ENCODE peak calls at places on chromosomes 3 and 15, in four cellular contexts. S is right atrium auricular region, T is choroid plexus epithelial cell, Q is fibroblast of villous mesenchyme. U is an unnamed sample.

GRCh38 chr3:61371123-61371522 is 119.9 kb upstream of the FHIT start:
- DNase-seq in T (peak; percentile 15), Q (peak; percentile 3), S (no peak), U (no peak)

GRCh38 chr15:35979608-35980007 is 433.6 kb upstream of the DPH6 start:
- DNase-seq in T (peak; percentile 38), S (no peak), Q (no peak), U (no peak)

GRCh38 chr3:85760342-85760741 is 801.6 kb downstream of the CADM2 start:
- DNase-seq in Q (no peak), S (no peak), T (peak; percentile 9), U (no peak)

GRCh38 chr3:149009732-149010131 is 18.4 kb downstream of the GYG1 start:
- DNase-seq in T (peak; percentile 54), Q (no peak), S (no peak), U (no peak)

GRCh38 chr3:128950223-128950938 is 43.5 kb downstream of the CFAP92 start:
- DNase-seq in T (peak; percentile 77), Q (peak; percentile 36), S (no peak), U (no peak)

GRCh38 chr3:24259901-24260512 is 234.6 kb downstream of the THRB start:
- DNase-seq in Q (peak; percentile 56), T (peak; percentile 72), S (no peak), U (no peak)

GRCh38 chr15:68691667-68692066 is 112.9 kb downstream of the CORO2B start:
- DNase-seq in T (no peak), Q (no peak), S (no peak), U (no peak)

GRCh38 chr3:196789773-196790419 is 50.2 kb downstream of the PAK2 start:
- DNase-seq in T (no peak), Q (no peak), S (no peak), U (no peak)

GRCh38 chr3:72678892-72679291 is 169.4 kb downstream of the SHQ1 start:
- DNase-seq in S (no peak), T (no peak), Q (no peak), U (no peak)

GRCh38 chr3:45507820-45508317 is 86.7 kb upstream of the LIMD1 start:
- DNase-seq in T (peak; percentile 94), Q (peak; percentile 93), S (no peak), U (no peak)

GRCh38 chr15:71333839-71334238 is 218.6 kb downstream of the THSD4 start:
- DNase-seq in Q (peak; percentile 89), T (peak; percentile 90), S (no peak), U (no peak)

GRCh38 chr3:71226565-71227281 is 356.8 kb downstream of the FOXP1 start:
- DNase-seq in Q (peak; percentile 11), T (no peak), S (no peak), U (no peak)

GRCh38 chr3:156448300-156448699 is 106.6 kb downstream of the SSR3 start:
- DNase-seq in Q (peak; percentile 51), T (peak; percentile 79), S (no peak), U (no peak)

GRCh38 chr3:45135959-45136358 is 10.2 kb downstream of the CDCP1 start:
- DNase-seq in Q (peak; percentile 47), S (no peak), T (peak; percentile 55), U (no peak)

GRCh38 chr15:89104172-89104564 is 15.9 kb downstream of the ABHD2 start:
- DNase-seq in T (peak; percentile 69), Q (peak; percentile 72), S (no peak), U (no peak)

GRCh38 chr3:113678773-113679172 is 17.7 kb downstream of the USF3 start:
- DNase-seq in T (no peak), Q (no peak), S (no peak), U (no peak)

GRCh38 chr15:49900036-49900435 is 219.0 kb downstream of the ATP8B4 start:
- DNase-seq in Q (peak; percentile 83), T (peak; percentile 52), S (no peak), U (no peak)

GRCh38 chr3:17500618-17501017 is 241.8 kb downstream of the TBC1D5 start:
- DNase-seq in S (no peak), Q (no peak), T (peak; percentile 38), U (no peak)

GRCh38 chr3:34012102-34012461 is 213.7 kb downstream of the PDCD6IP start:
- DNase-seq in S (no peak), T (peak; percentile 98), Q (peak; percentile 88), U (peak; percentile 88)

GRCh38 chr15:80991446-80991845 is 1.8 kb upstream of the MESD start:
- DNase-seq in Q (peak; percentile 87), T (peak; percentile 72), S (peak; percentile 83), U (no peak)

GRCh38 chr3:126781889-126782491 is 78.0 kb downstream of the CHCHD6 start:
- DNase-seq in Q (peak; percentile 81), S (no peak), T (peak; percentile 6), U (peak; percentile 57)

GRCh38 chr15:89615135-89615534 is 39.9 kb downstream of the TICRR start:
- DNase-seq in Q (no peak), S (no peak), T (no peak), U (no peak)

GRCh38 chr3:72675243-72675642 is 173.0 kb downstream of the SHQ1 start:
- DNase-seq in T (no peak), Q (no peak), S (no peak), U (no peak)

GRCh38 chr3:141561426-141562034 is 74.7 kb downstream of the RASA2 start:
- DNase-seq in T (peak; percentile 87), Q (peak; percentile 83), S (no peak), U (peak; percentile 25)

GRCh38 chr3:129316121-129317013 is 37.7 kb downstream of the HMCES start:
- DNase-seq in T (peak; percentile 88), Q (peak; percentile 82), S (peak; percentile 93), U (peak; percentile 26)

GRCh38 chr15:58583171-58583908 is 151.5 kb downstream of the LIPC start:
- DNase-seq in T (no peak), Q (no peak), S (no peak), U (no peak)

GRCh38 chr15:43209059-43209824 is 11.6 kb downstream of the EPB42 start:
- DNase-seq in Q (peak; percentile 16), S (no peak), T (peak; percentile 36), U (no peak)

GRCh38 chr3:16668776-16669545 is 63.7 kb upstream of the DAZL start:
- DNase-seq in S (no peak), Q (no peak), T (no peak), U (no peak)

GRCh38 chr3:21237638-21238037 is 513.4 kb downstream of the ZNF385D start:
- DNase-seq in S (no peak), T (no peak), Q (no peak), U (no peak)

GRCh38 chr3:160963949-160964348 is 141.2 kb downstream of the B3GALNT1 start:
- DNase-seq in S (no peak), Q (no peak), T (no peak), U (no peak)

GRCh38 chr3:187314176-187314575 is 22.6 kb upstream of the MASP1 start:
- DNase-seq in T (no peak), S (no peak), Q (peak; percentile 40), U (no peak)

GRCh38 chr3:13812039-13812438 is 67.8 kb downstream of the WNT7A start:
- DNase-seq in S (no peak), T (no peak), Q (no peak), U (no peak)

GRCh38 chr3:37024092-37024491 is 30.8 kb downstream of the MLH1 start:
- DNase-seq in Q (peak; percentile 29), T (peak; percentile 53), S (no peak), U (no peak)

GRCh38 chr3:149077638-149078037 is 8.7 kb downstream of the HLTF start:
- DNase-seq in S (no peak), Q (peak; percentile 85), T (peak; percentile 89), U (no peak)

GRCh38 chr3:76065975-76066374 is 280.6 kb upstream of the ZNF717 start:
- DNase-seq in Q (no peak), S (no peak), T (peak; percentile 48), U (no peak)

GRCh38 chr3:23249961-23250360 is 46.8 kb downstream of the UBE2E2 start:
- DNase-seq in T (no peak), S (no peak), Q (no peak), U (no peak)

GRCh38 chr15:79432345-79433311 is 492 bp downstream of the MINAR1 start:
- DNase-seq in Q (no peak), S (no peak), T (peak; percentile 15), U (no peak)
- H3K4me3 ChIP-seq in Q (peak overlapping the region; percentile 43), S (peak overlapping the region; percentile 50), T (peak overlapping the region; percentile 56), U (peak overlapping the region; percentile 33)

GRCh38 chr15:85793641-85794597 is 806 bp downstream of the KLHL25 start:
- DNase-seq in T (peak; percentile 30), Q (peak; percentile 35), S (no peak), U (no peak)

GRCh38 chr15:85795320-85795668 is 569 bp upstream of the KLHL25 start:
- DNase-seq in S (no peak), Q (no peak), T (no peak), U (no peak)

GRCh38 chr15:85794598-85795319 is at the start of gene KLHL25:
- DNase-seq in T (peak; percentile 95), Q (peak; percentile 95), S (peak; percentile 96), U (no peak)

GRCh38 chr15:85792872-85793621 is 1.7 kb downstream of the KLHL25 start:
- DNase-seq in T (no peak), S (no peak), Q (no peak), U (no peak)

GRCh38 chr15:85795669-85796305 is 1.1 kb upstream of the KLHL25 start:
- DNase-seq in T (no peak), S (no peak), Q (no peak), U (no peak)
- H3K4me3 ChIP-seq in T (no peak overlapping the region), S (no peak overlapping the region), Q (peak overlapping the region; percentile 58), U (no peak overlapping the region)

GRCh38 chr3:9401986-9402385 is 4.6 kb downstream of the SETD5 start:
- DNase-seq in S (no peak), Q (no peak), T (no peak), U (no peak)
- H3K4me3 ChIP-seq in S (no peak overlapping the region), Q (peak overlapping the region; percentile 40), T (peak overlapping the region; percentile 9), U (peak overlapping the region; percentile 2)

DNA sequence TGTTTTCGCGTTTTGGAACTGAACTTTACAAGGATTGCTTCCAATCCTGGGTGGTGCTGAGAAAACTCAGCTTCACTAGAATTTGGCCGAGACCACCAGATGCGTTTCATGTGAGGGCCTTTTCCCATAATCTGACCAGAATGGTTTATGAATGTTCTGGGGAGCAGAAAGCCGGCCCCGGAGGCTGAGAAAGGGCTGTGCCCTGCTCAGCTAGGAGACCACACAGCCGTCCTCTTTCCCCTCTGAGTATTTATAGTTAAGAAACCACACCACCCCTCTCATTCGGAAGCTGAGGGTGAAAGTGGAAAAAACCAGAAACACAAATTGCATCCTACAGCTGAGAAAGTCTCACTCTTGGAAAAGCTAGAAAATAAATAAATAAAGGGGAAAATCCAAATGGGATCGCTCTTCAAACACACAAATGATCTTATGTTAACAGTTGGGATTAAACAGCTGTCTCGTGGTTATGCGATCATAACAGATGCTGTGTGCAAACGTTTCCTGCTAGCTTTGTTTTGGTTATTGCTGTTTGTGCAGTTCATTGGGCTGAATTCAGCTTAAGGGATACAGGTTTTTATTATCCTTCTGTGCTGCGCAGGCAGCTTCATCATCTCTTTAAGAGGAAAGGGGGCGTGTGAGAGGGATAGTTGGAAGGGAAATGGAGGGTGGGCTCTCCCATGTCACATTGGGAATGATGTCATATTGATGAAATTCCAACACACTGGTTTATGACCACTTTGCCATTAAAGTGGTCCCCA is 1026.2 kb upstream of the NR2F2 start:
- DNase-seq in Q (peak; percentile 98), T (peak; percentile 82), S (no peak), U (no peak)
- H3K4me3 ChIP-seq in Q (peak overlapping the region; percentile 13), T (peak overlapping the region; percentile 18), S (peak overlapping the region; percentile 3), U (no peak overlapping the region)

DNA sequence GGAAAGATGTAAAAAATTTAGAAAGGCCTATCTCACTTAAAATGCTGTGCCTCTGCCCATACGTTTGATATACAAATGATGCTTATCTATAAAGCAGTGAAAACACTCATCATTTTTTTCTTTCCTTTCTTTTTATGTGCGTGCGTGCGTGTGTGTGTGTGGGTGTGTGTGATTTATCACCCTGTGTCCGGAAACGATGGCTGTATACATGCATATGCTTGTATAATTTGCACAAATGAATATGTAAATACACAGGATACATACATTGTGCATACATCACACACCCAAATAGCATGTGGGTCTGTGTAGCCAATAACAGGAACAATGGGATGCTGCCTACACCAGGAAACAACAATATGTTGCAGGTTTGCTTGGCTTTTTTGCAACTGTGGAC is 504.1 kb upstream of the NR2F2 start:
- DNase-seq in S (no peak), T (no peak), Q (no peak), U (no peak)
- H3K4me3 ChIP-seq in S (no peak overlapping the region), T (no peak overlapping the region), Q (no peak overlapping the region), U (no peak overlapping the region)